ENCODE peak calls at places on chromosomes 6 and 20, in five cellular contexts. Y, I, X, K and Q are unnamed samples.

GRCh38 chr6:128129679-128130078 is 228.8 kb upstream of the THEMIS start:
- DNase-seq in Y (no peak), I (no peak), X (no peak), K (no peak), Q (no peak)

GRCh38 chr6:105184921-105185320 is 5.1 kb upstream of the POPDC3 start:
- DNase-seq in Y (no peak), I (no peak), X (peak), K (peak), Q (peak)

GRCh38 chr6:162237331-162237730 is 490.2 kb downstream of the PRKN start:
- DNase-seq in Y (no peak), I (no peak), X (no peak), K (no peak), Q (no peak)

GRCh38 chr20:33262658-33263065 is 20.4 kb upstream of the BPIFB1 start:
- DNase-seq in Y (peak), I (peak), X (peak), K (peak), Q (peak)

GRCh38 chr6:88045521-88046136 is 2.0 kb upstream of the SPACA1 start:
- DNase-seq in Y (no peak), I (no peak), X (no peak), K (no peak), Q (no peak)

GRCh38 chr20:19449051-19449450 is 236.6 kb downstream of the SLC24A3 start:
- DNase-seq in Y (no peak), I (no peak), X (no peak), K (no peak), Q (peak)

GRCh38 chr6:66361886-66362285 is 654.9 kb upstream of the EYS start:
- DNase-seq in Y (no peak), I (no peak), X (no peak), K (no peak), Q (no peak)

GRCh38 chr6:90156861-90157260 is 139.8 kb downstream of the BACH2 start:
- DNase-seq in Y (no peak), I (no peak), X (no peak), K (no peak), Q (no peak)

GRCh38 chr20:50350510-50351249 is 159.5 kb upstream of the PTPN1 start:
- DNase-seq in Y (no peak), I (no peak), X (no peak), K (no peak), Q (no peak)

GRCh38 chr6:30508890-30509736 is 19.8 kb downstream of the HLA-E start:
- DNase-seq in Y (peak), I (no peak), X (peak), K (peak), Q (peak)